ENCODE peak calls at places on chromosomes 12 and 14, in six cellular contexts. R is HEK293T, Y is IMR-90, S is A549, F is HepG2, O is GM12878. Q is an unnamed sample.

GRCh38 chr14:96893966-96894622 is 96.9 kb downstream of the VRK1 start:
- DNase-seq in S (no peak), Y (no peak), R (no peak), O (no peak), F (no peak), Q (no peak)

GRCh38 chr12:124790650-124791400 is 72.8 kb downstream of the SCARB1 start:
- DNase-seq in R (no peak), Y (no peak), S (no peak), O (no peak), F (no peak), Q (no peak)

GRCh38 chr12:105736498-105736897 is 402.3 kb downstream of the NUAK1 start:
- DNase-seq in R (no peak), O (no peak), S (no peak), Y (no peak), F (no peak), Q (no peak)

GRCh38 chr14:101838476-101838875 is 77.0 kb downstream of the PPP2R5C start:
- DNase-seq in F (no peak), S (no peak), O (no peak), Y (no peak), R (no peak), Q (no peak)

GRCh38 chr12:48980389-48980952 is 2.3 kb downstream of the WNT1 start:
- DNase-seq in O (no peak), F (no peak), R (no peak), S (peak), Y (no peak), Q (peak)

GRCh38 chr14:65164068-65164824 is 61.9 kb upstream of the MAX start:
- DNase-seq in Y (peak), O (no peak), S (peak), R (peak), F (peak), Q (peak)

GRCh38 chr14:88477513-88478250 is 77.1 kb downstream of the PTPN21 start:
- DNase-seq in O (no peak), Y (peak), F (no peak), S (no peak), R (no peak), Q (no peak)

GRCh38 chr14:76077340-76077739 is 74.4 kb upstream of the GPATCH2L start:
- DNase-seq in O (no peak), Y (no peak), F (no peak), S (no peak), R (no peak), Q (no peak)

GRCh38 chr14:61417141-61417540 is 95.8 kb downstream of the PRKCH start:
- DNase-seq in S (no peak), R (no peak), Y (no peak), O (no peak), F (no peak), Q (no peak)

GRCh38 chr12:83317641-83318040 is 630.9 kb downstream of the TMTC2 start:
- DNase-seq in F (no peak), R (no peak), O (no peak), Y (no peak), S (no peak), Q (no peak)

GRCh38 chr12:12046401-12046800 is 24.3 kb upstream of the BCL2L14 start:
- DNase-seq in Y (no peak), F (no peak), R (no peak), S (no peak), O (no peak), Q (no peak)

GRCh38 chr12:54734196-54734950 is 86.2 kb upstream of the DCD start:
- DNase-seq in S (no peak), F (no peak), Y (no peak), R (no peak), O (no peak), Q (no peak)

GRCh38 chr14:98167702-98168101 is 1104.3 kb downstream of the BCL11B start:
- DNase-seq in Y (no peak), R (no peak), S (no peak), F (no peak), O (no peak), Q (no peak)

GRCh38 chr14:46368275-46368674 is 283.3 kb downstream of the RPL10L start:
- DNase-seq in S (no peak), Y (no peak), R (no peak), O (no peak), F (no peak), Q (no peak)

GRCh38 chr14:32468955-32469354 is 139.9 kb downstream of the AKAP6 start:
- DNase-seq in O (no peak), R (no peak), F (peak), S (peak), Y (peak), Q (no peak)

GRCh38 chr12:115597157-115597712 is 680.3 kb downstream of the MED13L start:
- DNase-seq in O (no peak), S (no peak), Y (peak), F (peak), R (no peak), Q (peak)

GRCh38 chr12:109892748-109893147 is 7.3 kb upstream of the TCHP start:
- DNase-seq in Y (no peak), F (no peak), O (peak), S (no peak), R (no peak), Q (no peak)

GRCh38 chr12:116222358-116222757 is 55.1 kb downstream of the MED13L start:
- DNase-seq in S (peak), F (peak), R (no peak), Y (peak), O (no peak), Q (peak)

GRCh38 chr12:66188584-66189475 is at the start of gene IRAK3:
- DNase-seq in F (no peak), S (peak), O (no peak), Y (peak), R (no peak), Q (no peak)

GRCh38 chr12:87157791-87158190 is 871.4 kb downstream of the C12orf50 start:
- DNase-seq in S (peak), O (no peak), Y (peak), R (no peak), F (no peak), Q (no peak)

GRCh38 chr14:22836301-22837058 is at the start of gene MMP14:
- DNase-seq in R (no peak), F (no peak), Y (peak), S (no peak), O (no peak), Q (no peak)

GRCh38 chr12:6089041-6089823 is 35.2 kb downstream of the VWF start:
- DNase-seq in R (no peak), O (no peak), Y (peak), F (peak), S (peak), Q (no peak)

GRCh38 chr12:30329281-30329680 is 366.4 kb downstream of the IPO8 start:
- DNase-seq in Y (no peak), R (no peak), S (no peak), O (no peak), F (no peak), Q (no peak)

GRCh38 chr12:51389302-51389999 is 1.8 kb downstream of the GALNT6 start:
- DNase-seq in Y (peak), O (no peak), S (no peak), F (no peak), R (no peak), Q (peak)

GRCh38 chr12:22653075-22653474 is 28.1 kb downstream of the ETNK1 start:
- DNase-seq in O (no peak), R (no peak), Y (peak), F (no peak), S (no peak), Q (no peak)

GRCh38 chr12:117580718-117581062 is 219.3 kb upstream of the NOS1 start:
- DNase-seq in S (peak), Y (no peak), O (no peak), F (no peak), R (peak), Q (peak)

GRCh38 chr12:63070709-63071108 is 80.3 kb downstream of the AVPR1A start:
- DNase-seq in Y (no peak), F (no peak), R (no peak), O (no peak), S (no peak), Q (no peak)

GRCh38 chr14:98187302-98187701 is 1084.7 kb downstream of the BCL11B start:
- DNase-seq in F (no peak), Y (no peak), O (no peak), S (no peak), R (no peak), Q (no peak)

GRCh38 chr14:60736494-60736893 is 1.9 kb downstream of the MNAT1 start:
- DNase-seq in O (no peak), F (peak), R (no peak), Y (peak), S (peak), Q (no peak)

GRCh38 chr14:31346097-31346496 is 74.3 kb downstream of the HEATR5A start:
- DNase-seq in S (no peak), R (no peak), O (no peak), Y (no peak), F (no peak), Q (no peak)

DNA sequence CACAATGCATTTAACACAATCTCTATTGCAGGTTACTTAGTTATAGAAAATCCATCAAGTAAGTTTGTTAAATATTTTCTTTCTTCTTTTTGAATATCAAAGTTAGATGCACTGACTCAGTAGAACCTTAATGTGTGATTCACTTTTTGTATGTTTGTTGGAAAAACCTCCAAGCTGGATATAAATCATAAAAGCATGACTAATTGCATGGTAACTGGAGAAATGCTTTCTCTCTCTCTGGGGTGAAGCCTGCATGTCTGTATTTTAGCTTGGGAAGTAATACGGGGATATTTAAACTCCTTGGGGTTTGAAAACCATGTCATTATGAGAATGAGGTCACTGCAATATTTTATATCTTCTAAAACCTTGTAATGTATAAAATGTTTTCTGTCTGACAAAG is 58.6 kb upstream of the MYF6 start:
- DNase-seq in F (no peak), R (no peak), Y (peak), S (no peak), O (no peak), Q (no peak)
- TF ChIP-seq BHLHE40 in F (no peak), R (no peak), Y (no peak), S (no peak), O (no peak), Q (no peak)

GRCh38 chr12:590206-590750 is 73.0 kb downstream of the NINJ2 start:
- DNase-seq in R (no peak), O (no peak), F (no peak), Y (no peak), S (no peak), Q (no peak)
- TF ChIP-seq BHLHE40 in R (no peak), O (no peak), F (no peak), Y (no peak), S (no peak), Q (no peak)

GRCh38 chr14:99231850-99232401 is 40.1 kb downstream of the BCL11B start:
- DNase-seq in R (peak), O (no peak), S (no peak), Y (no peak), F (no peak), Q (no peak)
- TF ChIP-seq BHLHE40 in R (no peak), O (no peak), S (no peak), Y (no peak), F (no peak), Q (no peak)

GRCh38 chr12:53325539-53326061 is 4.2 kb upstream of the AAAS start:
- DNase-seq in Y (no peak), R (no peak), O (no peak), S (peak), F (peak), Q (no peak)
- TF ChIP-seq BHLHE40 in Y (no peak), R (no peak), O (no peak), S (no peak), F (no peak), Q (no peak)

GRCh38 chr12:58463050-58463449 is 457.3 kb downstream of the LRIG3 start:
- DNase-seq in Y (no peak), S (no peak), O (no peak), R (no peak), F (no peak), Q (no peak)

GRCh38 chr12:58470266-58471010 is 449.9 kb downstream of the LRIG3 start:
- DNase-seq in F (no peak), R (no peak), O (peak), S (no peak), Y (no peak), Q (no peak)

GRCh38 chr12:58465418-58465817 is 454.9 kb downstream of the LRIG3 start:
- DNase-seq in F (no peak), O (no peak), S (no peak), R (no peak), Y (peak), Q (no peak)
- TF ChIP-seq BHLHE40 in F (no peak), O (no peak), S (no peak), R (no peak), Y (no peak), Q (no peak)

GRCh38 chr12:16560273-16560672 is 45.7 kb downstream of the LMO3 start:
- DNase-seq in O (no peak), S (no peak), R (no peak), Y (no peak), F (no peak), Q (no peak)
- TF ChIP-seq BHLHE40 in O (no peak), S (no peak), R (no peak), Y (no peak), F (no peak), Q (no peak)

GRCh38 chr12:15231493-15231892 is 10.3 kb upstream of the RERG start:
- DNase-seq in F (no peak), R (no peak), S (no peak), O (no peak), Y (no peak), Q (no peak)

GRCh38 chr12:15230137-15230536 is 8.9 kb upstream of the RERG start:
- DNase-seq in O (no peak), F (no peak), Y (no peak), R (no peak), S (no peak), Q (no peak)

GRCh38 chr12:15234011-15234410 is 12.8 kb upstream of the RERG start:
- DNase-seq in O (no peak), Y (no peak), R (no peak), S (no peak), F (no peak), Q (no peak)

GRCh38 chr12:15232959-15233358 is 11.7 kb upstream of the RERG start:
- DNase-seq in F (no peak), Y (no peak), R (no peak), S (no peak), O (no peak), Q (no peak)

GRCh38 chr12:15230751-15231150 is 9.5 kb upstream of the RERG start:
- DNase-seq in R (no peak), O (no peak), S (no peak), Y (no peak), F (no peak), Q (no peak)
- TF ChIP-seq BHLHE40 in R (no peak), O (no peak), S (no peak), Y (no peak), F (no peak), Q (no peak)

GRCh38 chr12:9345163-9345562 is 137.0 kb upstream of the PZP start:
- DNase-seq in O (no peak), F (no peak), S (no peak), R (no peak), Y (no peak), Q (no peak)

GRCh38 chr12:9348906-9349518 is 140.8 kb upstream of the PZP start:
- DNase-seq in S (no peak), R (no peak), Y (no peak), O (no peak), F (no peak), Q (no peak)

GRCh38 chr12:9346866-9347327 is 138.7 kb upstream of the PZP start:
- DNase-seq in O (no peak), R (no peak), Y (no peak), F (no peak), S (no peak), Q (no peak)

GRCh38 chr12:9349888-9350885 is 142.0 kb upstream of the PZP start:
- DNase-seq in Y (no peak), R (no peak), F (peak), S (no peak), O (no peak), Q (no peak)

GRCh38 chr12:9347328-9348127 is 139.3 kb upstream of the PZP start:
- DNase-seq in F (no peak), S (no peak), R (no peak), Y (peak), O (no peak), Q (no peak)
- TF ChIP-seq BHLHE40 in F (no peak), S (no peak), R (no peak), Y (no peak), O (no peak), Q (no peak)

GRCh38 chr14:72743626-72744025 is 150.3 kb downstream of the DPF3 start:
- DNase-seq in R (no peak), S (no peak), F (no peak), Y (no peak), O (no peak), Q (no peak)

GRCh38 chr14:72744416-72745120 is 149.3 kb downstream of the DPF3 start:
- DNase-seq in R (no peak), Y (no peak), F (no peak), S (no peak), O (no peak), Q (no peak)

GRCh38 chr14:72747652-72748051 is 146.2 kb downstream of the DPF3 start:
- DNase-seq in S (no peak), R (no peak), O (no peak), Y (no peak), F (no peak), Q (no peak)

GRCh38 chr14:72745546-72745945 is 148.4 kb downstream of the DPF3 start:
- DNase-seq in O (no peak), F (no peak), S (no peak), R (no peak), Y (peak), Q (no peak)

DNA sequence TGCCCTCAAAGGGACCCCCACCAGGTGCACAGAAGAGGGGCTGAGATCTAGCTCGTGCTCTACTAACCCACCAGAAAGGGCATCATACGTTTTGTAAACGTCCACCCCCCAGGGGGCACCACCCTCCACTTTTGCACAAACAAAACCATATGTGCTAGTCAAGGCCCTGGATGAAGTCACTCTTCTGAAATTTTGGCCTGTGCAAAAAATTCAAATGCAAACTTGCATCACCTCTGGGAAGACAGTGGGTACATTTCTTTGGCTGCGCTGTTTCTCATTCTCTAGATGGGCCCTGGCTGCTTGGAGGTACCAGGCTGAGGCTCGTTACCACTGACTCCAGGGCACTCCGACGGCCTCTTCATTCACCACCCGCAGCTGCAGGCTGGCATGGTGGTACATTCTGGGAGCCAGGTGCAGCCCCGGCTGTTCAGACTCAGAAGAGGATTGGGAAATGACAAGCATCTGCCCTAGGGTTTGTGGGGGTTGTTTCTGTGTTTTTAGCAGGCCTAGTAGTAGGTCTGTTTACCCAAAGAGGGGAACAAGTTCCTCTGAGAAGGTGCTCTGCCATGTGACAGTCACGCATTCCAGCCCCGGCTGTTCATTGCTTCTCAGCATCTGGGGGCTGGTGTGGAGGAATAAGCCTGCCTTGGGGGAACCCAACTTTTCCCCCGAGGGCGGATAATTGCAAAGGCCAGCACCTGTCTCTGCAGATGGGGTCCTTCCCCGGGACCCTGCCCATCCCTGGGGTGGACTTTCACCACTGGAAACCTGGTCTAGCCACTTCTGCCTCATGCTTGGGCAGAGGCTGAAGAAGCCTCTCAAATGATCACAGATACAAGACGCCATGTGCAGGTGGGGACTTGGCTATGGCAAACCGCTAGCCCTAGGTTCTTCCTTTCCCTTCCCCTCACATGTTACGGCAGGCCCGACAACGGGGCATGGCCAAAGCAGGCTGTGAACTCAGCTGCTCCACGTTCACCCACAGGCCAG is 147.6 kb downstream of the DPF3 start:
- DNase-seq in Y (peak), O (no peak), R (no peak), S (no peak), F (no peak), Q (no peak)
- TF ChIP-seq BHLHE40 in Y (no peak), O (no peak), R (no peak), S (no peak), F (no peak), Q (no peak)